ENCODE peak calls at places on chromosomes 3 and 15, in ten cellular contexts. One of them, this sample, is unnamed. For H3K27me3, the result is how much of the 10 kb centered on the place peaks cover.

GRCh38 chr3:168807426-168807825 is 711.7 kb upstream of the GOLIM4 start:
- DNase-seq in SK-N-SH: no peak
- DNase-seq in HCT116: no peak
- DNase-seq in GM23338: peak
- DNase-seq in K562: no peak
- DNase-seq in stomach: no peak
- DNase-seq in suprapubic skin: no peak
- DNase-seq in spleen: no peak
- DNase-seq in HL-60: no peak
- DNase-seq in sigmoid colon: no peak
- DNase-seq in this sample: no peak

GRCh38 chr3:139561959-139562676 is 22.6 kb upstream of the RBP1 start:
- DNase-seq in spleen: no peak
- DNase-seq in SK-N-SH: peak
- DNase-seq in sigmoid colon: no peak
- DNase-seq in stomach: no peak
- DNase-seq in HCT116: peak
- DNase-seq in HL-60: no peak
- DNase-seq in GM23338: peak
- DNase-seq in suprapubic skin: no peak
- DNase-seq in K562: peak
- DNase-seq in this sample: peak

GRCh38 chr3:109122690-109123089 is 4.8 kb upstream of the MORC1 start:
- DNase-seq in SK-N-SH: no peak
- DNase-seq in K562: no peak
- DNase-seq in stomach: no peak
- DNase-seq in sigmoid colon: no peak
- DNase-seq in suprapubic skin: no peak
- DNase-seq in GM23338: no peak
- DNase-seq in HL-60: no peak
- DNase-seq in HCT116: no peak
- DNase-seq in spleen: no peak
- DNase-seq in this sample: no peak

GRCh38 chr15:84791763-84792162 is 25.4 kb upstream of the ALPK3 start:
- DNase-seq in SK-N-SH: no peak
- DNase-seq in spleen: no peak
- DNase-seq in GM23338: no peak
- DNase-seq in HCT116: no peak
- DNase-seq in HL-60: no peak
- DNase-seq in K562: no peak
- DNase-seq in suprapubic skin: no peak
- DNase-seq in stomach: no peak
- DNase-seq in sigmoid colon: no peak
- DNase-seq in this sample: no peak

GRCh38 chr3:126213376-126214044 is 33.1 kb upstream of the ALDH1L1 start:
- DNase-seq in stomach: no peak
- DNase-seq in K562: no peak
- DNase-seq in GM23338: peak
- DNase-seq in sigmoid colon: peak
- DNase-seq in suprapubic skin: no peak
- DNase-seq in HL-60: no peak
- DNase-seq in HCT116: no peak
- DNase-seq in SK-N-SH: no peak
- DNase-seq in spleen: no peak
- DNase-seq in this sample: no peak

GRCh38 chr3:57691411-57692133 is 1.3 kb downstream of the DENND6A start:
- DNase-seq in HCT116: no peak
- DNase-seq in suprapubic skin: no peak
- DNase-seq in sigmoid colon: no peak
- DNase-seq in stomach: no peak
- DNase-seq in spleen: no peak
- DNase-seq in K562: peak
- DNase-seq in GM23338: peak
- DNase-seq in SK-N-SH: no peak
- DNase-seq in HL-60: no peak
- DNase-seq in this sample: no peak

GRCh38 chr3:181930105-181930504 is 218.4 kb downstream of the SOX2 start:
- DNase-seq in GM23338: no peak
- DNase-seq in K562: no peak
- DNase-seq in stomach: no peak
- DNase-seq in sigmoid colon: no peak
- DNase-seq in spleen: no peak
- DNase-seq in HL-60: no peak
- DNase-seq in HCT116: no peak
- DNase-seq in SK-N-SH: no peak
- DNase-seq in suprapubic skin: no peak
- DNase-seq in this sample: no peak

GRCh38 chr15:89714775-89715174 is 24.2 kb downstream of the WDR93 start:
- DNase-seq in HCT116: no peak
- DNase-seq in spleen: no peak
- DNase-seq in suprapubic skin: no peak
- DNase-seq in K562: no peak
- DNase-seq in sigmoid colon: no peak
- DNase-seq in HL-60: no peak
- DNase-seq in stomach: no peak
- DNase-seq in SK-N-SH: no peak
- DNase-seq in GM23338: no peak
- DNase-seq in this sample: no peak

GRCh38 chr15:52857471-52857870 is 67.3 kb upstream of the ONECUT1 start:
- DNase-seq in sigmoid colon: no peak
- DNase-seq in spleen: no peak
- DNase-seq in suprapubic skin: no peak
- DNase-seq in GM23338: no peak
- DNase-seq in stomach: no peak
- DNase-seq in SK-N-SH: no peak
- DNase-seq in HCT116: no peak
- DNase-seq in HL-60: no peak
- DNase-seq in K562: no peak
- DNase-seq in this sample: no peak

GRCh38 chr15:89888214-89888804 is 5.5 kb downstream of the AP3S2 start:
- DNase-seq in SK-N-SH: no peak
- DNase-seq in K562: peak
- DNase-seq in GM23338: peak
- DNase-seq in suprapubic skin: no peak
- DNase-seq in spleen: no peak
- DNase-seq in HL-60: no peak
- DNase-seq in HCT116: peak
- DNase-seq in sigmoid colon: no peak
- DNase-seq in stomach: no peak
- DNase-seq in this sample: peak

GRCh38 chr15:80252281-80252619 is 237 bp upstream of the CTXND1 start:
- DNase-seq in K562: no peak
- DNase-seq in HL-60: no peak
- DNase-seq in SK-N-SH: no peak
- DNase-seq in spleen: no peak
- DNase-seq in GM23338: no peak
- DNase-seq in sigmoid colon: no peak
- DNase-seq in stomach: no peak
- DNase-seq in HCT116: no peak
- DNase-seq in suprapubic skin: no peak
- DNase-seq in this sample: no peak

GRCh38 chr15:80247320-80247719 is 4.7 kb downstream of the CTXND1 start:
- DNase-seq in SK-N-SH: no peak
- DNase-seq in HCT116: no peak
- DNase-seq in GM23338: no peak
- DNase-seq in suprapubic skin: no peak
- DNase-seq in spleen: no peak
- DNase-seq in sigmoid colon: peak
- DNase-seq in stomach: no peak
- DNase-seq in HL-60: no peak
- DNase-seq in K562: no peak
- DNase-seq in this sample: no peak

GRCh38 chr15:80249973-80250372 is 2.0 kb downstream of the CTXND1 start:
- DNase-seq in stomach: no peak
- DNase-seq in spleen: no peak
- DNase-seq in SK-N-SH: no peak
- DNase-seq in K562: no peak
- DNase-seq in GM23338: no peak
- DNase-seq in sigmoid colon: no peak
- DNase-seq in HCT116: no peak
- DNase-seq in suprapubic skin: no peak
- DNase-seq in HL-60: no peak
- DNase-seq in this sample: no peak

GRCh38 chr15:80251505-80252280 is at the start of gene CTXND1:
- DNase-seq in spleen: no peak
- DNase-seq in HL-60: no peak
- DNase-seq in sigmoid colon: peak
- DNase-seq in HCT116: no peak
- DNase-seq in suprapubic skin: no peak
- DNase-seq in GM23338: peak
- DNase-seq in K562: no peak
- DNase-seq in SK-N-SH: peak
- DNase-seq in stomach: no peak
- DNase-seq in this sample: no peak

GRCh38 chr15:80250614-80251504 is 1.2 kb downstream of the CTXND1 start:
- DNase-seq in suprapubic skin: no peak
- DNase-seq in sigmoid colon: peak
- DNase-seq in HL-60: no peak
- DNase-seq in K562: no peak
- DNase-seq in spleen: no peak
- DNase-seq in SK-N-SH: peak
- DNase-seq in GM23338: peak
- DNase-seq in HCT116: no peak
- DNase-seq in stomach: no peak
- DNase-seq in this sample: no peak
- H3K27me3 ChIP-seq in suprapubic skin: half or more
- H3K27me3 ChIP-seq in sigmoid colon: under half
- H3K27me3 ChIP-seq in HL-60: under half
- H3K27me3 ChIP-seq in K562: under half
- H3K27me3 ChIP-seq in spleen: under half
- H3K27me3 ChIP-seq in SK-N-SH: half or more
- H3K27me3 ChIP-seq in GM23338: half or more
- H3K27me3 ChIP-seq in HCT116: half or more
- H3K27me3 ChIP-seq in stomach: under half
- H3K27me3 ChIP-seq in this sample: half or more

GRCh38 chr3:116483135-116483534 is 37.8 kb upstream of the LSAMP start:
- DNase-seq in stomach: no peak
- DNase-seq in HL-60: no peak
- DNase-seq in GM23338: no peak
- DNase-seq in HCT116: no peak
- DNase-seq in spleen: no peak
- DNase-seq in sigmoid colon: no peak
- DNase-seq in suprapubic skin: no peak
- DNase-seq in SK-N-SH: no peak
- DNase-seq in K562: no peak
- DNase-seq in this sample: no peak
- TF ChIP-seq POLR2AphosphoS5 in stomach: no peak
- TF ChIP-seq POLR2AphosphoS5 in HL-60: no peak
- TF ChIP-seq POLR2AphosphoS5 in GM23338: no peak
- TF ChIP-seq POLR2AphosphoS5 in HCT116: no peak
- TF ChIP-seq POLR2AphosphoS5 in spleen: no peak
- TF ChIP-seq POLR2AphosphoS5 in sigmoid colon: no peak
- TF ChIP-seq POLR2AphosphoS5 in suprapubic skin: no peak
- TF ChIP-seq POLR2AphosphoS5 in SK-N-SH: no peak
- TF ChIP-seq POLR2AphosphoS5 in K562: no peak
- TF ChIP-seq POLR2AphosphoS5 in this sample: no peak

GRCh38 chr15:101394056-101394630 is 95.4 kb downstream of the PCSK6 start:
- DNase-seq in GM23338: no peak
- DNase-seq in suprapubic skin: peak
- DNase-seq in HL-60: no peak
- DNase-seq in stomach: no peak
- DNase-seq in SK-N-SH: no peak
- DNase-seq in sigmoid colon: no peak
- DNase-seq in K562: no peak
- DNase-seq in spleen: no peak
- DNase-seq in HCT116: no peak
- DNase-seq in this sample: no peak

GRCh38 chr15:101393172-101393571 is 96.3 kb downstream of the PCSK6 start:
- DNase-seq in stomach: no peak
- DNase-seq in HCT116: no peak
- DNase-seq in spleen: no peak
- DNase-seq in sigmoid colon: no peak
- DNase-seq in K562: no peak
- DNase-seq in HL-60: no peak
- DNase-seq in SK-N-SH: no peak
- DNase-seq in suprapubic skin: peak
- DNase-seq in GM23338: no peak
- DNase-seq in this sample: no peak

GRCh38 chr15:101396484-101397261 is 92.8 kb downstream of the PCSK6 start:
- DNase-seq in SK-N-SH: no peak
- DNase-seq in sigmoid colon: no peak
- DNase-seq in GM23338: peak
- DNase-seq in HCT116: no peak
- DNase-seq in K562: no peak
- DNase-seq in HL-60: no peak
- DNase-seq in spleen: no peak
- DNase-seq in stomach: peak
- DNase-seq in suprapubic skin: peak
- DNase-seq in this sample: no peak

GRCh38 chr15:101391981-101392566 is 97.0 kb upstream of the SNRPA1 start:
- DNase-seq in HCT116: no peak
- DNase-seq in K562: no peak
- DNase-seq in stomach: no peak
- DNase-seq in sigmoid colon: no peak
- DNase-seq in spleen: no peak
- DNase-seq in SK-N-SH: no peak
- DNase-seq in GM23338: no peak
- DNase-seq in HL-60: no peak
- DNase-seq in suprapubic skin: peak
- DNase-seq in this sample: no peak

DNA sequence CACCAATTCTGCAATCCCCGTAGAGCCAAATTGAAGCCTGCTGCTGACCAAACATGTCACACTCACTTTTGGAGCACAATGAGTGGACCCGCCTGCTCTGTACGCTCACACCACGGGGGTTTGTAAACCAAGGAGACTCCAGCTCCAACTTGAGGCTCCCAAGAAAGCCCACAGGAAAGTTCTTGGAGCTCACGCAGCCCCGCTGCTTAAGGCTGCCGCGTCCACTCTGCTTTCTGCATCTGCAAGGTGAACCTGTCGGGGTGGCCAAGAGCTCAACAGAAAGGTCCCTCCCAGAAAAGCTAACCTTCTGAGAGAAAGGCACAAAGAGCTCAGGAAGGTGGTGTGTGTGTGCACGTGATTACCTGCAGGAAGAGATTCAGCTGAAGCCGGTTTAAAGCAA is 94.9 kb downstream of the PCSK6 start:
- DNase-seq in K562: no peak
- DNase-seq in GM23338: no peak
- DNase-seq in stomach: peak
- DNase-seq in spleen: no peak
- DNase-seq in sigmoid colon: no peak
- DNase-seq in suprapubic skin: peak
- DNase-seq in HL-60: no peak
- DNase-seq in HCT116: no peak
- DNase-seq in SK-N-SH: no peak
- DNase-seq in this sample: no peak
- H3K27me3 ChIP-seq in K562: under half
- H3K27me3 ChIP-seq in GM23338: under half
- H3K27me3 ChIP-seq in stomach: under half
- H3K27me3 ChIP-seq in spleen: under half
- H3K27me3 ChIP-seq in sigmoid colon: under half
- H3K27me3 ChIP-seq in suprapubic skin: under half
- H3K27me3 ChIP-seq in HL-60: under half
- H3K27me3 ChIP-seq in HCT116: under half
- H3K27me3 ChIP-seq in SK-N-SH: under half
- H3K27me3 ChIP-seq in this sample: under half

DNA sequence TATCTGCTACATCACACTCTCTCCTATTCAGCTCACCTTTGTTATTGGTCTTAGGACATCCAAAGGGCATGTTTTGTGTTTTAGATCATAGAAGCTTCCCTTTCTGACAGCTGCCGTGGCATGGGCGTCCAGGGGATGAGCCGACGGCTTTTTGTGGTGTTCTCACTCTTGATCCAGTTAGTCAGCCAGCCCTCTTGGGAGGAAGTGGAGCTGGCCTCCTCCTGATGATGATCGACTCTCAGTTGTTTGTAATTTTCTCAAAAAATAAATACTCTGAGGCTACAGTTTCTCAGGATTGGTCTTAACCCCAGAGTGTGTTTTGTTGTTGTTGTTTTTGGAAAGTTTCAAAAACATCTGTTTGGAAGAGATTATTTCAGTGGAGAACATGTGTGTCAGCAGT is 34.4 kb downstream of the BOC start:
- DNase-seq in HL-60: no peak
- DNase-seq in suprapubic skin: no peak
- DNase-seq in SK-N-SH: no peak
- DNase-seq in HCT116: no peak
- DNase-seq in stomach: no peak
- DNase-seq in K562: no peak
- DNase-seq in spleen: no peak
- DNase-seq in sigmoid colon: peak
- DNase-seq in GM23338: no peak
- DNase-seq in this sample: no peak
- TF ChIP-seq POLR2AphosphoS5 in HL-60: no peak
- TF ChIP-seq POLR2AphosphoS5 in suprapubic skin: no peak
- TF ChIP-seq POLR2AphosphoS5 in SK-N-SH: no peak
- TF ChIP-seq POLR2AphosphoS5 in HCT116: no peak
- TF ChIP-seq POLR2AphosphoS5 in stomach: no peak
- TF ChIP-seq POLR2AphosphoS5 in K562: no peak
- TF ChIP-seq POLR2AphosphoS5 in spleen: no peak
- TF ChIP-seq POLR2AphosphoS5 in sigmoid colon: no peak
- TF ChIP-seq POLR2AphosphoS5 in GM23338: no peak
- TF ChIP-seq POLR2AphosphoS5 in this sample: no peak